ENCODE peak calls at places on chromosomes 6 and 20, in seven cellular contexts. One of them, this sample, is unnamed.
A peak's percentile ranks its signal among the peaks of the same experiment; 100 is the strongest.

GRCh38 chr20:58855506-58856314 is 3.2 kb downstream of the GNAS start:
- DNase-seq in left ventricle myocardium inferior: no peak
- DNase-seq in adrenal gland: no peak
- DNase-seq in cardiac muscle cell: no peak
- DNase-seq in breast epithelium: peak; percentile 88
- DNase-seq in kidney: no peak
- DNase-seq in heart left ventricle: no peak
- DNase-seq in this sample: no peak

GRCh38 chr20:45405566-45406259 is 2.4 kb upstream of the DBNDD2 start:
- DNase-seq in breast epithelium: no peak
- DNase-seq in kidney: peak; percentile 78
- DNase-seq in cardiac muscle cell: peak; percentile 37
- DNase-seq in left ventricle myocardium inferior: peak; percentile 60
- DNase-seq in adrenal gland: no peak
- DNase-seq in heart left ventricle: peak; percentile 83
- DNase-seq in this sample: no peak

GRCh38 chr20:44914924-44915323 is 5.1 kb downstream of the PABPC1L start:
- DNase-seq in adrenal gland: no peak
- DNase-seq in breast epithelium: no peak
- DNase-seq in cardiac muscle cell: no peak
- DNase-seq in heart left ventricle: no peak
- DNase-seq in kidney: no peak
- DNase-seq in left ventricle myocardium inferior: no peak
- DNase-seq in this sample: no peak

GRCh38 chr6:154594474-154595198 is 84.2 kb upstream of the CNKSR3 start:
- DNase-seq in adrenal gland: no peak
- DNase-seq in kidney: no peak
- DNase-seq in cardiac muscle cell: no peak
- DNase-seq in left ventricle myocardium inferior: no peak
- DNase-seq in breast epithelium: no peak
- DNase-seq in heart left ventricle: no peak
- DNase-seq in this sample: no peak

GRCh38 chr6:27650620-27651370 is 177.9 kb upstream of the ZNF184 start:
- DNase-seq in breast epithelium: no peak
- DNase-seq in left ventricle myocardium inferior: no peak
- DNase-seq in adrenal gland: no peak
- DNase-seq in heart left ventricle: no peak
- DNase-seq in cardiac muscle cell: peak; percentile 74
- DNase-seq in kidney: no peak
- DNase-seq in this sample: no peak

GRCh38 chr6:137883400-137883888 is 16.4 kb downstream of the TNFAIP3 start:
- DNase-seq in left ventricle myocardium inferior: peak; percentile 30
- DNase-seq in cardiac muscle cell: no peak
- DNase-seq in kidney: no peak
- DNase-seq in adrenal gland: no peak
- DNase-seq in heart left ventricle: no peak
- DNase-seq in breast epithelium: no peak
- DNase-seq in this sample: peak; percentile 61

GRCh38 chr6:18135171-18135570 is 12.7 kb upstream of the NHLRC1 start:
- DNase-seq in breast epithelium: no peak
- DNase-seq in kidney: no peak
- DNase-seq in heart left ventricle: no peak
- DNase-seq in left ventricle myocardium inferior: no peak
- DNase-seq in adrenal gland: no peak
- DNase-seq in cardiac muscle cell: no peak
- DNase-seq in this sample: no peak

GRCh38 chr6:29965873-29966601 is 23.7 kb downstream of the HLA-A start:
- DNase-seq in left ventricle myocardium inferior: peak; percentile 88
- DNase-seq in adrenal gland: peak; percentile 90
- DNase-seq in cardiac muscle cell: peak; percentile 66
- DNase-seq in heart left ventricle: peak; percentile 89
- DNase-seq in kidney: peak; percentile 92
- DNase-seq in breast epithelium: peak; percentile 67
- DNase-seq in this sample: peak; percentile 65

GRCh38 chr20:59421920-59422637 is 121.7 kb downstream of the EDN3 start:
- DNase-seq in cardiac muscle cell: no peak
- DNase-seq in heart left ventricle: no peak
- DNase-seq in adrenal gland: no peak
- DNase-seq in left ventricle myocardium inferior: no peak
- DNase-seq in breast epithelium: no peak
- DNase-seq in kidney: no peak
- DNase-seq in this sample: no peak

DNA sequence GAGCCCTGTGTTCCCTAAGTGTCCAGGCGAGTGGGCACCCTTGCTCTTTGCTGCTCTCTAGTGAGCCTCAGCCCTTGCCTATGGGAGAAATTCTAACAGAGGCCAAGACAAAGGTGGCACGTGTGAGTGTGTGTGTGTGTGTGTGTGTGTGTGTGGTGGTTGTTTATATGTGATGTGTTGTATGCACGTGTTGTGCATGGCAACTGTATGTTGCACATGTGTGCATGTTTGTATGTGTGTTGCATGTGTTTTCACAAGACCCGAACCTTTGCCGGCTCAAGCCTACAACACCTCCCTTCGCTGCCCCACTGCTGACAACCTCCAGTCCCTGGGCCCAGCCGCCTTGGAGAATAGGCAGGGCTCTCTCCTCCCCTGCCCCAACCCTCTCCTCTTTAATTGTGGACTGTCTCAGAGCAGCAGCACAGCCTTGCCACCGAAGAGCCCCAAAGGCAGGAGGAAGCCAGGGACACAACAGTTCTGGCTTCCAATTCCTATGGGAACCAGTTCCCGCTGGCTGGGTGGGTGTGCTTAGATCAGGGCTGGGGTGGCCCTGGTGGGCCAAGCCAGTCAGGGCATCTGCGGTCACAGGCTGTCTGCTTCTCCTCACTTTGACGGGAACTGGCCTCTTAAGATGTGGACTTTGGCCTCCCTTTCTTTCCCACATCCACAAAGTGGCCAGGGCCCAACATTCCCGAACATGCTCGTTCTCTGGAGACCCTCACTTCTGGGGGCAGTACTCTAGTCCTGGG is 2.7 kb downstream of the KCNK16 start:
- DNase-seq in left ventricle myocardium inferior: no peak
- DNase-seq in adrenal gland: no peak
- DNase-seq in heart left ventricle: no peak
- DNase-seq in cardiac muscle cell: no peak
- DNase-seq in kidney: no peak
- DNase-seq in breast epithelium: no peak
- DNase-seq in this sample: no peak
- H3K9me3 ChIP-seq in left ventricle myocardium inferior: no peaks in the 10 kb centered on the region
- H3K9me3 ChIP-seq in adrenal gland: no peaks in the 10 kb centered on the region
- H3K9me3 ChIP-seq in heart left ventricle: no peaks in the 10 kb centered on the region
- H3K9me3 ChIP-seq in cardiac muscle cell: no peaks in the 10 kb centered on the region
- H3K9me3 ChIP-seq in kidney: no peaks in the 10 kb centered on the region
- H3K9me3 ChIP-seq in breast epithelium: no peaks in the 10 kb centered on the region
- H3K9me3 ChIP-seq in this sample: no peaks in the 10 kb centered on the region

DNA sequence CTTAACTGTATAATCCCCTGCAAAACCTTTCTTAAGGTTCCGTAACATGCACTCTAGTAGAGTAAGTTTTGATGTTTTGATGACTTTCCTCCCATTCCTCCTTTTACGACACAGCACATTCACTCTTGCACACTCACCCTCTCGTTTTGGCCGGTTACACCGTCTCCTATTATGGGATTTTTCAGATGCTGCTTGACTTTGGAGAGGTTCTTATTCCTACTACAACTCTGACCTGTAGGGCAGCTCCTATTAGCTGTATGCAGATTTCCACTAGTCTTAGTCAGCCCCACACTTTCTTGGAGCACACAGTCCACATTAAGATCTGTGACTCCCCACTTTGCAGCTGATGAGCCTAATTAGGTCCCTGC is 223.7 kb upstream of the SYNCRIP start:
- DNase-seq in cardiac muscle cell: no peak
- DNase-seq in heart left ventricle: no peak
- DNase-seq in left ventricle myocardium inferior: no peak
- DNase-seq in kidney: no peak
- DNase-seq in adrenal gland: no peak
- DNase-seq in breast epithelium: no peak
- DNase-seq in this sample: no peak
- H3K4me3 ChIP-seq in cardiac muscle cell: no peak overlapping the region
- H3K4me3 ChIP-seq in heart left ventricle: peak overlapping the region; percentile 47
- H3K4me3 ChIP-seq in left ventricle myocardium inferior: peak overlapping the region; percentile 58
- H3K4me3 ChIP-seq in kidney: peak overlapping the region; percentile 63
- H3K4me3 ChIP-seq in adrenal gland: no peak overlapping the region
- H3K4me3 ChIP-seq in breast epithelium: peak overlapping the region; percentile 59
- H3K4me3 ChIP-seq in this sample: no peak overlapping the region

DNA sequence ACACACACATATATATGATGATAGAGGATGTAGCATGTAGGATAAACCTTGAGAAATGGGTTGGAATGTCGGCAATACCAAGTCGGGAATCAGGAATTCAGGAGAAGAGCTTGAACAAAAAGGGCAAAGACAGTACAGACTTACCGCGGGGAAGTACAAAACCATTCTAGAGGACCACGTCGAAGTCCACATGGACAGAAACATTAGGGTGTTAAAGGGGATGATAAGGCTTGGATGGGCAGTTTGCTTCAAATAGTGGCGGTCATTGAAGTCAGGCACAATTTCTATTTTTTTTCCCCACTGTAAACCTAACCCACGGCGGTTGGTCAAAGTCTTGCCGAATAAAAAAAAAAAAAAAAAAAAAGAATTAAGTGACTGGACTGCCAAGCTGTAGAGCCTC is 766 bp upstream of the NUS1 start:
- DNase-seq in adrenal gland: no peak
- DNase-seq in breast epithelium: no peak
- DNase-seq in kidney: no peak
- DNase-seq in left ventricle myocardium inferior: no peak
- DNase-seq in cardiac muscle cell: no peak
- DNase-seq in heart left ventricle: no peak
- DNase-seq in this sample: no peak
- H3K9me3 ChIP-seq in adrenal gland: no peaks in the 10 kb centered on the region
- H3K9me3 ChIP-seq in breast epithelium: no peaks in the 10 kb centered on the region
- H3K9me3 ChIP-seq in kidney: no peaks in the 10 kb centered on the region
- H3K9me3 ChIP-seq in left ventricle myocardium inferior: no peaks in the 10 kb centered on the region
- H3K9me3 ChIP-seq in cardiac muscle cell: no peaks in the 10 kb centered on the region
- H3K9me3 ChIP-seq in heart left ventricle: no peaks in the 10 kb centered on the region
- H3K9me3 ChIP-seq in this sample: no peaks in the 10 kb centered on the region

DNA sequence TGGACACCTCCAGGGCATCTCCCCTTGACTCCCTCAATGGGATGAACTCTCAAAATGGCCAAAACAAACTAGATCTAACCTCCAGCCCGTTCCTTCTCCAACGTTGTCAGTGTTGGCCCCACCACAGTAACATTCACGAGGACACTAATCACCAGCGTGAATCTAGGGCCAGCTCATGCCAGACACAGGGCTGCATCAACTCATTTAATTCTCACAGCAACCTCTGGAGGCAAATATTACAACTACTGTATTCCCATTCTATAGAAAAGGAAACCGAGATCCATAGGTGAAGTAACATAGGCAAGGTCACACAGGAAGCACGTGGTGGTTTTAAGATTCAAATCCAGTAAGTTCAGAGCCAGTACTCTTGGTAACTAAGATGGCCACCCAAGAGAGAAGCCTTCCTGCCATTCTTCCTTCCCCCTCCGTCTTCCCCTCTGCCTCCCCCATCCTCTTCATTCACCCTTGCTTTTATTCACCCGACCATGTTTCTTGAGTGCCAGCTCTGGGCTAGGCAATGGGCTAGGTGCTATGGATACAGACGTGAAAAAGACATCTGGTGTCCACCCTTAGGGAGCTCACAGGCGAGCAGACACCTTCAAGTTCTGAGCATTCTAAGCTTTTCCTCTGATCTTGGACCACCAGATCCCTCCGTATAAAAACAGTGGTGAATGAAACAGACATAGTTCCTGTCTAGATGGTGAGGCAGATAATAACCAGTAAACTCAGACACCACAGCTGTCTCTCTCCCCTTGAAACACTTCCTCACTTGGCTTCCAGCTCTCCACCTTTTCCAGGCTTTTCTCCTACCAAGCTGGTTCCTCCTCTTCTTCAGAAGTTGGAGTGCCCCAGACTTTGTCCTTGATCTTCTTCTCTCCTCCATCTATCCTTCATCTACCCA is 9.6 kb downstream of the CCM2L start:
- DNase-seq in adrenal gland: no peak
- DNase-seq in left ventricle myocardium inferior: no peak
- DNase-seq in breast epithelium: no peak
- DNase-seq in kidney: no peak
- DNase-seq in heart left ventricle: no peak
- DNase-seq in cardiac muscle cell: no peak
- DNase-seq in this sample: no peak
- H3K4me3 ChIP-seq in adrenal gland: no peak overlapping the region
- H3K4me3 ChIP-seq in left ventricle myocardium inferior: peak overlapping the region; percentile 68
- H3K4me3 ChIP-seq in breast epithelium: peak overlapping the region; percentile 84
- H3K4me3 ChIP-seq in kidney: no peak overlapping the region
- H3K4me3 ChIP-seq in heart left ventricle: peak overlapping the region; percentile 67
- H3K4me3 ChIP-seq in cardiac muscle cell: peak overlapping the region; percentile 62
- H3K4me3 ChIP-seq in this sample: no peak overlapping the region

GRCh38 chr6:169991031-169991390 is 239.6 kb downstream of the ERMARD start:
- DNase-seq in cardiac muscle cell: no peak
- DNase-seq in heart left ventricle: no peak
- DNase-seq in kidney: no peak
- DNase-seq in left ventricle myocardium inferior: no peak
- DNase-seq in adrenal gland: no peak
- DNase-seq in breast epithelium: no peak
- DNase-seq in this sample: no peak
- H3K9me3 ChIP-seq in cardiac muscle cell: no peaks in the 10 kb centered on the region
- H3K9me3 ChIP-seq in heart left ventricle: no peaks in the 10 kb centered on the region
- H3K9me3 ChIP-seq in kidney: no peaks in the 10 kb centered on the region
- H3K9me3 ChIP-seq in left ventricle myocardium inferior: no peaks in the 10 kb centered on the region
- H3K9me3 ChIP-seq in adrenal gland: no peaks in the 10 kb centered on the region
- H3K9me3 ChIP-seq in breast epithelium: no peaks in the 10 kb centered on the region
- H3K9me3 ChIP-seq in this sample: no peaks in the 10 kb centered on the region

GRCh38 chr6:167838207-167838748 is 11.6 kb downstream of the AFDN start:
- DNase-seq in heart left ventricle: no peak
- DNase-seq in left ventricle myocardium inferior: no peak
- DNase-seq in breast epithelium: no peak
- DNase-seq in adrenal gland: no peak
- DNase-seq in kidney: no peak
- DNase-seq in cardiac muscle cell: no peak
- DNase-seq in this sample: no peak

GRCh38 chr6:167832497-167833395 is 6.0 kb downstream of the AFDN start:
- DNase-seq in heart left ventricle: no peak
- DNase-seq in adrenal gland: no peak
- DNase-seq in cardiac muscle cell: no peak
- DNase-seq in breast epithelium: no peak
- DNase-seq in kidney: no peak
- DNase-seq in left ventricle myocardium inferior: no peak
- DNase-seq in this sample: no peak

GRCh38 chr6:167833396-167833763 is 6.7 kb downstream of the AFDN start:
- DNase-seq in cardiac muscle cell: no peak
- DNase-seq in left ventricle myocardium inferior: no peak
- DNase-seq in kidney: no peak
- DNase-seq in breast epithelium: no peak
- DNase-seq in adrenal gland: no peak
- DNase-seq in heart left ventricle: no peak
- DNase-seq in this sample: no peak

GRCh38 chr6:167836722-167837121 is 10.0 kb downstream of the AFDN start:
- DNase-seq in breast epithelium: no peak
- DNase-seq in adrenal gland: no peak
- DNase-seq in cardiac muscle cell: no peak
- DNase-seq in left ventricle myocardium inferior: no peak
- DNase-seq in kidney: no peak
- DNase-seq in heart left ventricle: no peak
- DNase-seq in this sample: no peak

DNA sequence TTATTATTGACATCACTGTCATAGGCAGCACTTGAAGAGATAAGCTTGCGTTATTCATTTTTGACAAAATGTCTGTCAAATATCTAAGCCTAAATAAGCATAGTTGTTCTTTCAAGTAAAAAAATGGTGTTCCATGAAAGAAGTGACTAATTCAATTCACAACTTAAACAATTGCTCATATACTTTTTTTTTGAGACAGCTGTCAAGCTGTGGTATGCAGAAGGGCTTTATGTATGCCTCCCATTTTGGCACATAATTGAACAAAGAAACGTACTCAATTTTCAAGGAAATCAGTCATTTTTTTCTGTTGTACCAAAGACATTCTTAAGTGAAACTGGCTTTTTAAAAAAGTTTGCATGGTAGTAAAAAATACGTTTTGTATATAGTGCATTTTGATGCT is 8.5 kb downstream of the AFDN start:
- DNase-seq in kidney: no peak
- DNase-seq in left ventricle myocardium inferior: no peak
- DNase-seq in cardiac muscle cell: no peak
- DNase-seq in adrenal gland: no peak
- DNase-seq in heart left ventricle: no peak
- DNase-seq in breast epithelium: no peak
- DNase-seq in this sample: no peak
- H3K4me3 ChIP-seq in kidney: no peak overlapping the region
- H3K4me3 ChIP-seq in left ventricle myocardium inferior: no peak overlapping the region
- H3K4me3 ChIP-seq in cardiac muscle cell: no peak overlapping the region
- H3K4me3 ChIP-seq in adrenal gland: no peak overlapping the region
- H3K4me3 ChIP-seq in heart left ventricle: no peak overlapping the region
- H3K4me3 ChIP-seq in breast epithelium: no peak overlapping the region
- H3K4me3 ChIP-seq in this sample: no peak overlapping the region